ENCODE peak calls at places on chromosomes 11 and 22, in ten cellular contexts. S, I, N, V, J, F, H, A, W and O are unnamed samples.

GRCh38 chr11:78149646-78150045 is 10.2 kb upstream of the ALG8 start:
- DNase-seq in F (no peak), W (no peak), A (no peak), J (no peak), S (peak), H (no peak), V (no peak), I (peak), N (no peak), O (peak)

GRCh38 chr22:44898236-44898635 is 111.6 kb downstream of the PHF21B start:
- DNase-seq in N (no peak), J (no peak), V (no peak), I (no peak), W (no peak), S (no peak), F (no peak), A (no peak), H (peak), O (no peak)

GRCh38 chr11:46367244-46367915 is 14.1 kb upstream of the MDK start:
- DNase-seq in H (peak), N (peak), V (peak), J (peak), A (peak), S (no peak), I (no peak), W (no peak), F (no peak), O (no peak)

GRCh38 chr11:128632151-128632791 is 44.9 kb upstream of the ETS1 start:
- DNase-seq in V (peak), H (no peak), F (no peak), J (peak), N (peak), S (peak), I (no peak), A (peak), W (peak), O (peak)

GRCh38 chr22:32686354-32686753 is 115.2 kb upstream of the TIMP3 start:
- DNase-seq in W (no peak), S (no peak), A (no peak), J (no peak), F (no peak), N (no peak), V (no peak), I (no peak), H (no peak), O (no peak)

GRCh38 chr11:121864660-121865059 is 251.4 kb downstream of the BLID start:
- DNase-seq in S (no peak), A (no peak), V (no peak), H (no peak), N (no peak), I (no peak), F (no peak), J (no peak), W (no peak), O (no peak)

GRCh38 chr11:27501102-27501501 is 5.5 kb downstream of the LIN7C start:
- DNase-seq in A (no peak), J (no peak), I (no peak), W (no peak), S (no peak), F (no peak), V (no peak), N (no peak), H (no peak), O (no peak)

GRCh38 chr22:43185860-43186261 is 1.1 kb downstream of the TTLL12 start:
- DNase-seq in S (peak), N (no peak), F (no peak), I (no peak), H (no peak), V (peak), A (peak), J (no peak), W (peak), O (no peak)

GRCh38 chr11:111299111-111300026 is 1.0 kb downstream of the POU2AF3 start:
- DNase-seq in N (no peak), H (peak), S (peak), J (no peak), I (no peak), A (peak), W (no peak), V (peak), F (no peak), O (no peak)

GRCh38 chr11:130705670-130706421 is 210.4 kb downstream of the SNX19 start:
- DNase-seq in H (no peak), I (no peak), A (no peak), N (no peak), V (no peak), J (no peak), S (no peak), F (no peak), W (no peak), O (no peak)

GRCh38 chr11:106231591-106231990 is 154.1 kb downstream of the AASDHPPT start:
- DNase-seq in A (no peak), W (no peak), H (no peak), I (peak), V (no peak), J (no peak), N (no peak), S (no peak), F (no peak), O (no peak)

GRCh38 chr22:48104102-48104738 is 1341.8 kb downstream of the TBC1D22A start:
- DNase-seq in F (no peak), N (no peak), S (no peak), I (no peak), H (no peak), A (no peak), W (no peak), J (no peak), V (no peak), O (no peak)

GRCh38 chr11:67558084-67558772 is 25.4 kb upstream of the GSTP1 start:
- DNase-seq in F (no peak), W (no peak), J (no peak), V (peak), H (peak), A (no peak), N (no peak), I (no peak), S (peak), O (no peak)

GRCh38 chr22:44399196-44399837 is 86.6 kb upstream of the SHISAL1 start:
- DNase-seq in V (no peak), A (no peak), N (no peak), H (peak), J (no peak), F (no peak), S (no peak), W (no peak), I (no peak), O (no peak)

GRCh38 chr11:68118753-68119448 is 2.3 kb downstream of the CHKA start:
- DNase-seq in J (no peak), V (no peak), W (no peak), I (no peak), H (no peak), S (peak), F (no peak), A (no peak), N (no peak), O (no peak)

GRCh38 chr11:91446267-91446666 is 778.4 kb upstream of the FAT3 start:
- DNase-seq in I (no peak), N (no peak), W (no peak), J (no peak), S (no peak), V (no peak), A (no peak), H (no peak), F (no peak), O (no peak)